ENCODE peak calls at places on chromosomes 13 and 19, in four cellular contexts. One of them, this sample, is unnamed.

GRCh38 chr13:111387026-111387871 is 66.8 kb downstream of the TEX29 start:
- DNase-seq in heart left ventricle: peak; percentile 7
- DNase-seq in GM23248: no peak
- DNase-seq in thoracic aorta: no peak
- DNase-seq in this sample: no peak

GRCh38 chr13:99123101-99124045 is 77.3 kb upstream of the UBAC2 start:
- DNase-seq in heart left ventricle: no peak
- DNase-seq in GM23248: peak; percentile 73
- DNase-seq in thoracic aorta: no peak
- DNase-seq in this sample: no peak

GRCh38 chr19:48858984-48859710 is 9.3 kb downstream of the PLEKHA4 start:
- DNase-seq in heart left ventricle: peak; percentile 54
- DNase-seq in GM23248: peak; percentile 10
- DNase-seq in thoracic aorta: no peak
- DNase-seq in this sample: peak; percentile 60

GRCh38 chr19:10135551-10136334 is 16.0 kb upstream of the EIF3G start:
- DNase-seq in heart left ventricle: no peak
- DNase-seq in GM23248: no peak
- DNase-seq in thoracic aorta: no peak
- DNase-seq in this sample: no peak

GRCh38 chr19:40750285-40751064 is at the start of gene ACTMAP:
- DNase-seq in heart left ventricle: peak; percentile 100
- DNase-seq in GM23248: peak; percentile 100
- DNase-seq in thoracic aorta: peak; percentile 99
- DNase-seq in this sample: peak; percentile 100

GRCh38 chr19:31436121-31436776 is 87.0 kb upstream of the TSHZ3 start:
- DNase-seq in heart left ventricle: no peak
- DNase-seq in GM23248: peak; percentile 92
- DNase-seq in thoracic aorta: no peak
- DNase-seq in this sample: no peak

GRCh38 chr13:26979334-26979733 is 192.3 kb downstream of the USP12 start:
- DNase-seq in heart left ventricle: no peak
- DNase-seq in GM23248: no peak
- DNase-seq in thoracic aorta: no peak
- DNase-seq in this sample: no peak

GRCh38 chr13:98972627-98973026 is 5.2 kb downstream of the DOCK9 start:
- DNase-seq in heart left ventricle: no peak
- DNase-seq in GM23248: peak; percentile 57
- DNase-seq in thoracic aorta: no peak
- DNase-seq in this sample: no peak

GRCh38 chr19:3073931-3074595 is 11.8 kb upstream of the TLE5 start:
- DNase-seq in heart left ventricle: no peak
- DNase-seq in GM23248: peak; percentile 40
- DNase-seq in thoracic aorta: no peak
- DNase-seq in this sample: peak; percentile 28

GRCh38 chr13:91946498-91947070 is 548.2 kb downstream of the GPC5 start:
- DNase-seq in heart left ventricle: no peak
- DNase-seq in GM23248: peak; percentile 1
- DNase-seq in thoracic aorta: no peak
- DNase-seq in this sample: no peak

GRCh38 chr13:45046445-45046844 is 57.1 kb downstream of the GPALPP1 start:
- DNase-seq in heart left ventricle: no peak
- DNase-seq in GM23248: no peak
- DNase-seq in thoracic aorta: no peak
- DNase-seq in this sample: no peak

GRCh38 chr13:65260938-65261880 is 1968.9 kb downstream of the PCDH9 start:
- DNase-seq in heart left ventricle: no peak
- DNase-seq in GM23248: no peak
- DNase-seq in thoracic aorta: no peak
- DNase-seq in this sample: no peak

GRCh38 chr13:33624740-33625139 is 193.2 kb upstream of the RFC3 start:
- DNase-seq in heart left ventricle: no peak
- DNase-seq in GM23248: no peak
- DNase-seq in thoracic aorta: no peak
- DNase-seq in this sample: no peak

GRCh38 chr13:105278797-105279425 is 1256.6 kb downstream of the EFNB2 start:
- DNase-seq in heart left ventricle: no peak
- DNase-seq in GM23248: no peak
- DNase-seq in thoracic aorta: no peak
- DNase-seq in this sample: no peak

GRCh38 chr19:48900477-48901452 is 653 bp downstream of the NUCB1 start:
- DNase-seq in heart left ventricle: no peak
- DNase-seq in GM23248: peak; percentile 65
- DNase-seq in thoracic aorta: no peak
- DNase-seq in this sample: no peak

GRCh38 chr13:75256922-75257321 is 225.0 kb downstream of the TBC1D4 start:
- DNase-seq in heart left ventricle: no peak
- DNase-seq in GM23248: no peak
- DNase-seq in thoracic aorta: no peak
- DNase-seq in this sample: no peak

GRCh38 chr19:43798546-43799409 is 3.5 kb downstream of the LYPD5 start:
- DNase-seq in heart left ventricle: no peak
- DNase-seq in GM23248: peak; percentile 63
- DNase-seq in thoracic aorta: no peak
- DNase-seq in this sample: peak; percentile 69
- H3K27me3 ChIP-seq in heart left ventricle: peaks cover 27% of the 10 kb centered on the region
- H3K27me3 ChIP-seq in GM23248: peaks cover 7% of the 10 kb centered on the region
- H3K27me3 ChIP-seq in thoracic aorta: peaks cover 7% of the 10 kb centered on the region
- H3K27me3 ChIP-seq in this sample: peaks cover 3% of the 10 kb centered on the region

GRCh38 chr19:18785179-18786124 is 5.7 kb downstream of the COMP start:
- DNase-seq in heart left ventricle: peak; percentile 62
- DNase-seq in GM23248: peak; percentile 89
- DNase-seq in thoracic aorta: no peak
- DNase-seq in this sample: peak; percentile 88
- H3K27me3 ChIP-seq in heart left ventricle: peaks cover 52% of the 10 kb centered on the region
- H3K27me3 ChIP-seq in GM23248: peaks cover 29% of the 10 kb centered on the region
- H3K27me3 ChIP-seq in thoracic aorta: peaks cover 19% of the 10 kb centered on the region
- H3K27me3 ChIP-seq in this sample: peaks cover 53% of the 10 kb centered on the region

DNA sequence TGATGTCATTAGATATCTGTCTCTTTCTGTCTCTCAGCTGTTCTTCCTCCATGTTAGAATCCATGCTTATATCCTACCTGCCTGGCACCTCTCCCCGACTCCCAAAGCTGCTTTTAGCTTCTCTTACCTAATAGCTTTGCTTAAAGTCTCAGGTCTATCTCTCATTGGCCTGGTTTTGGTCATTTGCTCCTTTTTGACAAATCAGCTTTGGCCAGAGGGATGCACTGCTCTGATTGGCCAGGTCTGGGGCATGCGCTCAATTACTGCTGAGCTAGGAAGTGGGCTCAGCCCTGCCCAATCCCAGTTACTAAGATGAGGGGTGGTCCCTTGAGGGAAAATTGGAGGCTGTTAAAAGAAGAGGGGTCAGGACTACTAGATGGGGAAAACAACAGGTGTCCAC is 11.5 kb upstream of the CLASRP start:
- DNase-seq in heart left ventricle: no peak
- DNase-seq in GM23248: no peak
- DNase-seq in thoracic aorta: no peak
- DNase-seq in this sample: no peak
- H3K27me3 ChIP-seq in heart left ventricle: no peaks in the 10 kb centered on the region
- H3K27me3 ChIP-seq in GM23248: no peaks in the 10 kb centered on the region
- H3K27me3 ChIP-seq in thoracic aorta: no peaks in the 10 kb centered on the region
- H3K27me3 ChIP-seq in this sample: no peaks in the 10 kb centered on the region

GRCh38 chr19:29404015-29404414 is 121.8 kb upstream of the VSTM2B start:
- DNase-seq in heart left ventricle: no peak
- DNase-seq in GM23248: no peak
- DNase-seq in thoracic aorta: no peak
- DNase-seq in this sample: no peak

GRCh38 chr19:29404951-29405727 is 120.7 kb upstream of the VSTM2B start:
- DNase-seq in heart left ventricle: no peak
- DNase-seq in GM23248: peak; percentile 2
- DNase-seq in thoracic aorta: no peak
- DNase-seq in this sample: peak; percentile 9

GRCh38 chr19:29405728-29405995 is 120.1 kb upstream of the VSTM2B start:
- DNase-seq in heart left ventricle: no peak
- DNase-seq in GM23248: no peak
- DNase-seq in thoracic aorta: no peak
- DNase-seq in this sample: no peak

GRCh38 chr19:29400917-29401711 is 124.7 kb upstream of the VSTM2B start:
- DNase-seq in heart left ventricle: no peak
- DNase-seq in GM23248: peak; percentile 6
- DNase-seq in thoracic aorta: no peak
- DNase-seq in this sample: no peak

GRCh38 chr19:29401712-29402421 is 123.9 kb upstream of the VSTM2B start:
- DNase-seq in heart left ventricle: no peak
- DNase-seq in GM23248: peak; percentile 10
- DNase-seq in thoracic aorta: no peak
- DNase-seq in this sample: no peak
- H3K27me3 ChIP-seq in heart left ventricle: peaks cover 7% of the 10 kb centered on the region
- H3K27me3 ChIP-seq in GM23248: peaks cover 14% of the 10 kb centered on the region
- H3K27me3 ChIP-seq in thoracic aorta: no peaks in the 10 kb centered on the region
- H3K27me3 ChIP-seq in this sample: no peaks in the 10 kb centered on the region

DNA sequence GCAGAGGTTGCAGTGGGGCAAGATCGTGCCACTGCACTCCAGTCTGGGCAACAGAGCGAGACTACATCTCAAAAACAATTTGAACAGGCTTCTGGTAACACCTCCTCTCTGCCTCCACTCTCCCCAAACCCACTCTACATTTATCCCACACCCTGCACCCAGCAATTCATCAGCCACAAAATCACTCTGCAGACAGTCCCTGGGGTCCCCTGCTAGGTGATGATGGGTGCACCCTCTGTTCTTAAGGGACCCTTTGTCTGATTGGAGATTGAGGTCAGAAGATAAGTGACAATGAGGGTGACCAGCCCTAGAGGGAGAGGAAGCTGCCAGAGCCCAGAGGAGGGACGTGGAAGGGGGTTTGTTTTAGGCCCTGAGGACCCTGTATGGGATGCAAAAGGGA is 2.2 kb downstream of the BCL3 start:
- DNase-seq in heart left ventricle: no peak
- DNase-seq in GM23248: no peak
- DNase-seq in thoracic aorta: no peak
- DNase-seq in this sample: no peak
- H3K27me3 ChIP-seq in heart left ventricle: no peaks in the 10 kb centered on the region
- H3K27me3 ChIP-seq in GM23248: no peaks in the 10 kb centered on the region
- H3K27me3 ChIP-seq in thoracic aorta: no peaks in the 10 kb centered on the region
- H3K27me3 ChIP-seq in this sample: no peaks in the 10 kb centered on the region

GRCh38 chr19:1447565-1447903 is 2.4 kb upstream of the APC2 start:
- DNase-seq in heart left ventricle: no peak
- DNase-seq in GM23248: no peak
- DNase-seq in thoracic aorta: no peak
- DNase-seq in this sample: no peak

GRCh38 chr19:1445932-1446712 is 3.8 kb upstream of the APC2 start:
- DNase-seq in heart left ventricle: peak; percentile 22
- DNase-seq in GM23248: no peak
- DNase-seq in thoracic aorta: no peak
- DNase-seq in this sample: no peak

GRCh38 chr19:1446713-1447564 is 3.0 kb upstream of the APC2 start:
- DNase-seq in heart left ventricle: peak; percentile 25
- DNase-seq in GM23248: peak; percentile 33
- DNase-seq in thoracic aorta: no peak
- DNase-seq in this sample: no peak

GRCh38 chr19:1449467-1450442 is at the start of gene APC2:
- DNase-seq in heart left ventricle: no peak
- DNase-seq in GM23248: peak; percentile 69
- DNase-seq in thoracic aorta: no peak
- DNase-seq in this sample: no peak

DNA sequence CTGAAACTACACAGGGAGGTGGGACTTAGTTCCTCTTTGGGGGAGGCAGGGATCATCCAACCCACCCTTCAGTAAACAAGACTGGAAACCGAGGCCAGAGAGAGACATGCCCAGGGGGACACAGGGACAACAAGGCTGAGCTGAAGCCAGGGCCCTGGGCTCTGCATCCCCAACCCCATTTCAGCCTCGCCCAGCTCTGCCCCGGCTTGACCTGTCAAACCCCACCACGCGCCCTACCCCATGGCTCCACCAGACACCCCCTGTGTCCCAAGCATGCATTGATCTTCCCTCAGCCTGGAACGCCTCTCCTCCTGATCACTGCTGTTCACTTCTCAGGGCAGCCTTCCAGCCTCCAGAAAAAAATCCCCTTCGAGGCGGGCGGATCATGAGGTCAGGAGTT is 2.0 kb upstream of the APC2 start:
- DNase-seq in heart left ventricle: no peak
- DNase-seq in GM23248: no peak
- DNase-seq in thoracic aorta: no peak
- DNase-seq in this sample: no peak
- H3K27me3 ChIP-seq in heart left ventricle: peaks cover 75% of the 10 kb centered on the region
- H3K27me3 ChIP-seq in GM23248: peaks cover 28% of the 10 kb centered on the region
- H3K27me3 ChIP-seq in thoracic aorta: peaks cover 17% of the 10 kb centered on the region
- H3K27me3 ChIP-seq in this sample: peaks cover 78% of the 10 kb centered on the region

GRCh38 chr19:41918095-41918494 is 10.2 kb downstream of the ERFL start:
- DNase-seq in heart left ventricle: no peak
- DNase-seq in GM23248: no peak
- DNase-seq in thoracic aorta: no peak
- DNase-seq in this sample: no peak

GRCh38 chr19:41918653-41919244 is 9.5 kb downstream of the ERFL start:
- DNase-seq in heart left ventricle: no peak
- DNase-seq in GM23248: no peak
- DNase-seq in thoracic aorta: no peak
- DNase-seq in this sample: no peak

GRCh38 chr19:41916033-41916424 is 12.2 kb downstream of the ERFL start:
- DNase-seq in heart left ventricle: no peak
- DNase-seq in GM23248: no peak
- DNase-seq in thoracic aorta: no peak
- DNase-seq in this sample: no peak

GRCh38 chr19:41915248-41916032 is 12.8 kb downstream of the ERFL start:
- DNase-seq in heart left ventricle: no peak
- DNase-seq in GM23248: no peak
- DNase-seq in thoracic aorta: no peak
- DNase-seq in this sample: no peak

DNA sequence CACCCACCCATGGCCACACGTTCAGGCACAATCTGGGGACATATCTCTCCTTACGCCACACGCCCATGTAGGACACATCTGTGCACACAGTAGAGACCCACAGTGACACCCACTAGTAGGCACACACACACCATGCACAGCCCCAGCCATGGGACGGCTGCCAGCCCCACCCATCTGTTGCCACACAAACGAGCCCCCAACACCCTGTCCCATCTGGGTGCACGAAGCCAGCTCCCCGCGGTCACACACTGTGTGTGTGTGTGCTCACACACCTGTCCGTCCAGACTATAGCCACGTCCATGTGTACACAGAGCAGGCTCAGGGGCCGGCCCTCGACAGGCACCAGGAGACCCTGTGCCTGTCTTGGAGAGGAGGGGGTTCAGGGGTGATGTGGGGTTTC is 10.6 kb downstream of the ERFL start:
- DNase-seq in heart left ventricle: no peak
- DNase-seq in GM23248: no peak
- DNase-seq in thoracic aorta: no peak
- DNase-seq in this sample: no peak
- H3K27me3 ChIP-seq in heart left ventricle: peaks cover 70% of the 10 kb centered on the region
- H3K27me3 ChIP-seq in GM23248: peaks cover 52% of the 10 kb centered on the region
- H3K27me3 ChIP-seq in thoracic aorta: peaks cover 16% of the 10 kb centered on the region
- H3K27me3 ChIP-seq in this sample: peaks cover 71% of the 10 kb centered on the region